ENCODE peak calls at places on chromosomes 6 and 20, in four cellular contexts. Y, X, G and O are unnamed samples.

GRCh38 chr6:26556263-26557070 is 18.3 kb downstream of the HMGN4 start:
- DNase-seq in G (peak), X (no peak), Y (peak), O (peak)

GRCh38 chr6:351011-351866 is 40.3 kb upstream of the IRF4 start:
- DNase-seq in Y (no peak), G (no peak), X (no peak), O (no peak)

GRCh38 chr6:169800668-169801395 is 49.4 kb downstream of the ERMARD start:
- DNase-seq in X (no peak), Y (no peak), G (peak), O (no peak)

GRCh38 chr20:44738779-44739477 is 6.7 kb upstream of the KCNK15 start:
- DNase-seq in X (peak), Y (peak), G (peak), O (peak)

GRCh38 chr6:124393536-124393935 is 568.7 kb upstream of the RNF217 start:
- DNase-seq in G (peak), Y (no peak), X (no peak), O (no peak)

GRCh38 chr20:59676877-59677140 is 72.5 kb downstream of the PHACTR3 start:
- DNase-seq in X (no peak), Y (no peak), G (no peak), O (no peak)

GRCh38 chr6:156651438-156651837 is 125.7 kb upstream of the ARID1B start:
- DNase-seq in X (no peak), Y (no peak), G (no peak), O (no peak)

GRCh38 chr6:42049116-42049809 is 1.1 kb upstream of the TAF8 start:
- DNase-seq in Y (no peak), G (no peak), X (no peak), O (no peak)

GRCh38 chr6:144248470-144249301 is 36.4 kb upstream of the UTRN start:
- DNase-seq in X (no peak), G (peak), Y (no peak), O (no peak)

GRCh38 chr6:169424149-169424804 is 170.6 kb upstream of the THBS2 start:
- DNase-seq in G (no peak), X (no peak), Y (peak), O (no peak)

GRCh38 chr20:57464642-57465211 is 60.2 kb downstream of the CTCFL start:
- DNase-seq in Y (no peak), X (no peak), G (no peak), O (no peak)

GRCh38 chr6:137926207-137926731 is 59.2 kb downstream of the TNFAIP3 start:
- DNase-seq in Y (no peak), G (peak), X (no peak), O (peak)

GRCh38 chr6:81606965-81607381 is 145.5 kb downstream of the TENT5A start:
- DNase-seq in X (no peak), G (peak), Y (no peak), O (no peak)

GRCh38 chr6:37487891-37488290 is 11.8 kb downstream of the CCDC167 start:
- DNase-seq in X (no peak), G (no peak), Y (no peak), O (no peak)

GRCh38 chr6:39169448-39170344 is 54.7 kb upstream of the SAYSD1 start:
- DNase-seq in Y (no peak), G (no peak), X (no peak), O (no peak)

GRCh38 chr20:18428490-18429173 is 38.2 kb downstream of the DZANK1 start:
- DNase-seq in X (no peak), Y (no peak), G (no peak), O (no peak)

GRCh38 chr6:101393291-101394251 is at the start of gene GRIK2:
- DNase-seq in X (no peak), Y (peak), G (peak), O (peak)

GRCh38 chr6:156735751-156736150 is 41.4 kb upstream of the ARID1B start:
- DNase-seq in X (no peak), G (no peak), Y (no peak), O (no peak)

GRCh38 chr20:2290486-2290885 is 5.3 kb upstream of the TGM3 start:
- DNase-seq in G (no peak), Y (no peak), X (no peak), O (no peak)

GRCh38 chr6:158027590-158028285 is 46.1 kb downstream of the SYNJ2 start:
- DNase-seq in Y (no peak), G (no peak), X (no peak), O (no peak)

GRCh38 chr6:111683749-111684267 is 78.1 kb upstream of the TRAF3IP2 start:
- DNase-seq in X (no peak), G (peak), Y (no peak), O (no peak)

GRCh38 chr6:150740453-150740852 is 125.0 kb upstream of the MTHFD1L start:
- DNase-seq in X (no peak), Y (no peak), G (no peak), O (no peak)

GRCh38 chr6:12291785-12292604 is 1.8 kb downstream of the EDN1 start:
- DNase-seq in G (peak), X (no peak), Y (peak), O (peak)

GRCh38 chr6:152695317-152696043 is 2.2 kb upstream of the MYCT1 start:
- DNase-seq in G (no peak), X (no peak), Y (no peak), O (no peak)

GRCh38 chr20:33917813-33918525 is 75.7 kb upstream of the RALY start:
- DNase-seq in Y (no peak), X (peak), G (no peak), O (no peak)

GRCh38 chr20:63696311-63696627 is 183 bp upstream of the TNFRSF6B start:
- DNase-seq in G (peak), X (no peak), Y (no peak), O (peak)

GRCh38 chr20:63694596-63695418 is 1.6 kb upstream of the TNFRSF6B start:
- DNase-seq in G (no peak), Y (peak), X (no peak), O (no peak)

GRCh38 chr20:63696628-63697356 is at the start of gene TNFRSF6B:
- DNase-seq in Y (peak), X (no peak), G (no peak), O (no peak)

GRCh38 chr20:63693975-63694595 is 2.4 kb upstream of the TNFRSF6B start:
- DNase-seq in X (no peak), G (no peak), Y (peak), O (no peak)

DNA sequence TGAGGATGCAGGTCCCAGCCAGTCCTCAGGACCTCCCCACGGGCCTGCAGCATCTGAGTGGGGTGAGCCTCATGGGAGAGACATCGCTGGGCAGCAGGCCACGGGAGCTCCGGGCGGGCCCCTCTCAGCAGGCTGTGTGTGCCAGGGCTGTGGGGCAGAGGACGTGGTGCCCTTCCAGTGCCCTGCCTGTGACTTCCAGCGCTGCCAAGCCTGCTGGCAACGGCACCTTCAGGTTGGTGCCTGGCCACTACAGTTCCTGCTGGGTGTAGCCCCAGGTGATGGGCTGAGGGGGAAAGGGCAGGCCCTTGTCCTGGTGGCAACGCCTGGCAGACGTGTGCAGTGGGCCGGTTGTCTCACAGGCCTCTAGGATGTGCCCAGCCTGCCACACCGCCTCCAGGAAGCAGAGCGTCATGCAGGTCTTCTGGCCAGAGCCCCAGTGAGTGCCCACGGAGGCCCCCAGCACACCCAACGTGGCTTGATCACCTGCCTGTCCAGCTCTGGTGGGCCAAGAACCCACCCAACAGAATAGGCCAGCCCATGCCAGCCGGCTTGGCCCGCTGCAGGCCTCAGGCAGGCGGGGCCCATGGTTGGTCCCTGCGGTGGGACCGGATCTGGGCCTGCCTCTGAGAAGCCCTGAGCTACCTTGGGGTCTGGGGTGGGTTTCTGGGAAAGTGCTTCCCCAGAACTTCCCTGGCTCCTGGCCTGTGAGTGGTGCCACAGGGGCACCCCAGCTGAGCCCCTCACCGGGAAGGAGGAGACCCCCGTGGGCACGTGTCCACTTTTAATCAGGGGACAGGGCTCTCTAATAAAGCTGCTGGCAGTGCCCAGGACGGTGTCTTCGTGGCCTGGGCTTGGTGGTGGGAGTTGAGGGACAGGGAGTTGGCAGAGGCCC is 787 bp upstream of the TNFRSF6B start:
- DNase-seq in X (no peak), G (no peak), Y (peak), O (no peak)
- H3K4me2 ChIP-seq in X (no peak), G (no peak), Y (no peak), O (peak)

DNA sequence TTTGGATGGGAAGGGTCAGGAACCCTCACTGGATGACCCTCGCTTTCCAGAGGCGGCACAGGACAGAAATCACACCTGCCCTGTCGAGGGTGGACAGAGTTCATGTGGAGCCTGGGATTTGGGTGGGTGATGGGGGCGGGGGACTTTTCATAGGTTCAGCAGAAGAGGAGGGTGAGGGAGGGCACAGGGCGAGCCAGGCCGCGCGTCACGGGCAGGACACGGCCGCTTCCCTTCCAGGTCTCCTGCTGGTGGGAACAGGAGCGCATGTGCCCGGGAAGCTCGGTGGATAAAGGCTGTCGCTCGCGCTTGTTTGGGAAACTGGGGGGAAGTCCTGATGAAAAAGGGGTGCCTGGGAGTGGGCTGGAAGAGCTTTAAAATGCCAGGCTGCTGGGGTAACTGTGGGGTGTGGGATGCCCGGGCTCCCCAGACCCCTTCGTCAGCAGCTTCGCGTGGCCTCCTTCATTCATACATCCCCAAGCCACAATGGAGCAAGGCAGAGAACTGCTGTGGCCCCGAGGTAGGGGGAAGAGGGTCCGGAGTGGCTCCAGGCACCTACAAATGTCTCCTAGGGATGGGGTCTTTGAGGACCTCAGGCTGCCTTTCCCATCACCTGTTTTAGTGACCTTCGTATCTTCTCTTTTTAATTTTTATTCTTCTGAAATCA is 102.2 kb downstream of the DACT2 start:
- DNase-seq in X (no peak), G (no peak), Y (no peak), O (no peak)
- H3K4me2 ChIP-seq in X (no peak), G (no peak), Y (no peak), O (peak)

GRCh38 chr6:91447530-91447929 is 860.7 kb upstream of the MAP3K7 start:
- DNase-seq in G (no peak), Y (no peak), X (no peak), O (no peak)

GRCh38 chr6:91447086-91447485 is 860.2 kb upstream of the MAP3K7 start:
- DNase-seq in X (no peak), G (no peak), Y (no peak), O (no peak)

GRCh38 chr6:91437295-91437694 is 850.4 kb upstream of the MAP3K7 start:
- DNase-seq in Y (no peak), X (no peak), G (no peak), O (peak)

GRCh38 chr6:91438570-91438969 is 851.7 kb upstream of the MAP3K7 start:
- DNase-seq in G (peak), X (no peak), Y (no peak), O (no peak)

DNA sequence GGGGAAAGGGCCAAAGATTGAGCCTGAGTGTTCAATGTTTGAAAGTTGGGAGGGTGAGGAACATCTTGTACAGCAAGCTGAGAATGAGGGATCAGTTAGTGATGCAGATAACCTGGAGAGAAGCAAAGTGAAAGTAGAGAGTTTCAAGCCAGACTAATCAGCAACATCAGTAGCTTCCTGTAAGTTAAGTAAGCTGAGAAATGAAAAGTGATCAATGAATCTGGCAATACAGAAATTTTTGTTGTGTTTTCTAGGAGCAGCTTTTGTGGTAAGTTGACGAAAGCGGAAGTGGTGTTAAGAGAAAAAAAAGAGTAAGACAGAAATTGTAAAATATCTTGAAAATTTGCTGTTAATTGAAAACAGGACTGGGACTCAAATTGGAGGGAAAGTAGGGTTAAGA is 855.5 kb upstream of the MAP3K7 start:
- DNase-seq in Y (no peak), X (no peak), G (no peak), O (no peak)
- H3K4me2 ChIP-seq in Y (peak), X (peak), G (no peak), O (no peak)

GRCh38 chr20:20259534-20259933 is 108.4 kb upstream of the INSM1 start:
- DNase-seq in G (peak), X (no peak), Y (no peak), O (no peak)
- H3K4me2 ChIP-seq in G (no peak), X (no peak), Y (no peak), O (no peak)

GRCh38 chr6:10461850-10462249 is 47.0 kb upstream of the TFAP2A start:
- DNase-seq in X (no peak), G (no peak), Y (no peak), O (no peak)

GRCh38 chr6:10463040-10463439 is 48.2 kb upstream of the TFAP2A start:
- DNase-seq in G (no peak), X (no peak), Y (no peak), O (no peak)

GRCh38 chr6:10463491-10464481 is 48.9 kb upstream of the TFAP2A start:
- DNase-seq in G (no peak), X (no peak), Y (no peak), O (no peak)

GRCh38 chr6:10460096-10460495 is 45.2 kb upstream of the TFAP2A start:
- DNase-seq in X (peak), G (no peak), Y (no peak), O (no peak)

GRCh38 chr6:10465633-10466499 is 51.0 kb upstream of the TFAP2A start:
- DNase-seq in G (peak), X (no peak), Y (peak), O (peak)
- H3K4me2 ChIP-seq in G (no peak), X (no peak), Y (no peak), O (no peak)

DNA sequence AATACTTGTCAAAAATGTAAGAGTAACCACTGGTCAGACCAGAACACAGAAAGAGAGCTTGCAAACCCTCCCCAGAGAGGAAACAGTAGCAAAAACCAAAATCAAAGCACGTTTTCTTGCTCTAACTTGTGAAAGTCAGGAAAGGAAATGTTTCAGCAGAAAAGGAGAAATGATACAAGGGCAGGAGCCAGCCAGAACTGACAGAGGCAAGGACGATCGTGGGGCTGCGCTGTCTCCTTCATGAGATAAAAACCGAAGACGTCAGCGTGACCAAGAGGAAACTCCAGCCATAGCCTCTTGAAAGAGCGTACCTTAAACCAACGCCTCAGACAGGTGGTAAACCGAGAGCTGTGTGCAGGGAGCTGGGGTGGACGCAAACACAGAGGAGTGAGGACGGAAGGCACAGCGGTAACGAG is 27.5 kb downstream of the LAMA5 start:
- DNase-seq in X (peak), G (no peak), Y (no peak), O (no peak)
- H3K4me2 ChIP-seq in X (peak), G (no peak), Y (no peak), O (no peak)

GRCh38 chr6:106199331-106199730 is 113.2 kb downstream of the PRDM1 start:
- DNase-seq in G (no peak), Y (no peak), X (no peak), O (no peak)

GRCh38 chr6:106194949-106195919 is 109.1 kb downstream of the PRDM1 start:
- DNase-seq in X (no peak), Y (no peak), G (peak), O (no peak)

GRCh38 chr6:106197441-106197840 is 111.3 kb downstream of the PRDM1 start:
- DNase-seq in X (no peak), G (no peak), Y (no peak), O (no peak)

GRCh38 chr6:106204961-106205360 is 118.8 kb downstream of the PRDM1 start:
- DNase-seq in Y (no peak), X (no peak), G (no peak), O (no peak)

DNA sequence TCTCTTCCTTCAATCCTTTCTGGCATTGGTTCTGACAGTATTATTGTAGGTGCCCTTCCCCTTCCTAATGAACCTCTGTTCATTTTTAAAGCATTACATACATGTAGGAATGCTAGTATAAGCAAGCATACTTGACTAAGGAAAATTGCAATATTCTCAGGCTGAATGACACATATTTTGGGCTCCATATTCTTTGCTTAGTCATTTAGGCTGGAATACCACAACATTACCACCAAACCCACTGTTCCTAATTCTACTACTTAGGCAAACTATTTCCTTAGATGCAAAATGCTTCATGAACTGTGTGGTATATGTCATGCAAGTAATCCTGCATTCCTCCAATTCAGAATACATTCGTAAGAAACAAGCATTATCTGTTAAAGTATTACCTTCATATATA is 113.9 kb downstream of the PRDM1 start:
- DNase-seq in G (peak), X (no peak), Y (no peak), O (no peak)
- H3K4me2 ChIP-seq in G (no peak), X (no peak), Y (no peak), O (no peak)

GRCh38 chr6:43647613-43648012 is 2.8 kb downstream of the RSPH9 start:
- DNase-seq in G (no peak), X (no peak), Y (no peak), O (no peak)
- H3K4me2 ChIP-seq in G (no peak), X (no peak), Y (no peak), O (no peak)

GRCh38 chr6:154996841-154997311 is 1.8 kb downstream of the TIAM2 start:
- DNase-seq in X (no peak), Y (no peak), G (no peak), O (peak)
- H3K4me2 ChIP-seq in X (no peak), Y (peak), G (no peak), O (peak)